ENCODE peak calls at places on chromosomes 16 and 17, in nine cellular contexts. C is ELR; Z is stimulated activated CD8-positive, alpha-beta memory T cell treated with anti-CD3 and anti-CD28 coated beads, Interleukin-4, amount 100 ng/mL, for 48 hours; D is T-cell; P is AG09309; K is NCI-H2029; T is cardiac muscle cell; F is endothelial cell; H is NCI-H69. V is an unnamed sample.

GRCh38 chr16:13351222-13351621 is 449.8 kb downstream of the SHISA9 start:
- DNase-seq in F (no peak), T (no peak), H (no peak), D (no peak), K (peak; percentile 42), P (no peak), Z (no peak), C (no peak), V (no peak)

GRCh38 chr16:21283521-21284289 is 5.6 kb upstream of the CRYM start:
- DNase-seq in T (peak; percentile 86), C (peak; percentile 43), Z (peak; percentile 31), H (no peak), F (peak; percentile 76), K (no peak), D (no peak), P (no peak), V (peak; percentile 8)

GRCh38 chr16:65875362-65876199 is 490.9 kb upstream of the CDH5 start:
- DNase-seq in C (no peak), P (no peak), T (no peak), K (no peak), Z (no peak), F (no peak), D (no peak), H (no peak), V (peak; percentile 16)

GRCh38 chr17:6749519-6749918 is 6.3 kb upstream of the XAF1 start:
- DNase-seq in K (no peak), P (no peak), D (no peak), H (peak; percentile 2), Z (no peak), C (peak; percentile 44), T (no peak), F (no peak), V (peak; percentile 7)

GRCh38 chr17:40963838-40964237 is 2.9 kb downstream of the KRT39 start:
- DNase-seq in H (peak; percentile 37), K (no peak), F (no peak), D (no peak), C (peak; percentile 44), T (no peak), P (no peak), Z (no peak), V (peak; percentile 81)

GRCh38 chr16:85424260-85425060 is 188.7 kb upstream of the GSE1 start:
- DNase-seq in Z (no peak), K (no peak), T (no peak), C (no peak), H (peak; percentile 60), D (no peak), P (no peak), F (peak; percentile 3), V (no peak)

GRCh38 chr16:4240624-4241023 is 1.3 kb downstream of the SRL start:
- DNase-seq in D (no peak), K (no peak), C (no peak), F (no peak), P (no peak), T (peak; percentile 91), H (no peak), Z (no peak), V (no peak)

GRCh38 chr17:4599505-4600281 is 15.4 kb downstream of the SMTNL2 start:
- DNase-seq in F (peak; percentile 4), T (peak; percentile 57), D (no peak), H (peak; percentile 87), Z (no peak), C (no peak), K (no peak), P (no peak), V (no peak)

GRCh38 chr17:1109606-1110523 is 69.9 kb downstream of the ABR start:
- DNase-seq in P (no peak), F (peak; percentile 60), C (peak; percentile 60), Z (no peak), T (peak; percentile 61), H (peak; percentile 70), K (no peak), D (no peak), V (no peak)